ENCODE peak calls at places on chromosomes 4 and X, in seven cellular contexts. F is heart right ventricle, M is fibroblast of pulmonary artery, H is cardiac fibroblast, Q is cardiac muscle cell, G is DMS53, K is COLO829. D is an unnamed sample.

GRCh38 chr4:7863911-7864681 is 75.6 kb downstream of the AFAP1 start:
- DNase-seq in F (no peak), Q (no peak), M (no peak), K (no peak), H (no peak), G (no peak), D (no peak)

GRCh38 chr4:38396845-38397547 is 267.0 kb upstream of the KLF3 start:
- DNase-seq in G (no peak), M (no peak), F (no peak), K (no peak), Q (peak), H (no peak), D (no peak)

GRCh38 chr4:53781614-53782467 is 190.6 kb upstream of the LNX1 start:
- DNase-seq in H (no peak), Q (no peak), G (peak), K (no peak), M (no peak), F (no peak), D (no peak)

GRCh38 chrX:109936114-109936513 is 66.8 kb upstream of the TMEM164 start:
- DNase-seq in Q (no peak), G (no peak), M (peak), K (no peak), F (no peak), H (peak), D (no peak)

GRCh38 chr4:3346146-3346545 is 53.3 kb downstream of the RGS12 start:
- DNase-seq in G (peak), K (peak), Q (peak), F (no peak), H (peak), M (peak), D (no peak)

GRCh38 chr4:4415107-4415805 is 28.4 kb downstream of the NSG1 start:
- DNase-seq in H (no peak), G (no peak), F (no peak), Q (no peak), K (no peak), M (no peak), D (no peak)

GRCh38 chrX:105173071-105173470 is 47.4 kb downstream of the TEX13A start:
- DNase-seq in H (no peak), K (no peak), G (no peak), M (no peak), Q (no peak), F (no peak), D (no peak)

GRCh38 chr4:120709986-120710385 is 212.5 kb downstream of the PRDM5 start:
- DNase-seq in G (no peak), H (peak), M (peak), K (no peak), F (no peak), Q (no peak), D (no peak)

GRCh38 chrX:107716816-107717700 is 58.5 kb downstream of the TSC22D3 start:
- DNase-seq in H (peak), F (peak), G (peak), M (peak), Q (peak), K (peak), D (peak)

GRCh38 chr4:43339435-43339834 is 446.9 kb downstream of the GRXCR1 start:
- DNase-seq in G (no peak), H (peak), Q (no peak), F (no peak), K (no peak), M (peak), D (no peak)

GRCh38 chr4:43496602-43497001 is 604.1 kb downstream of the GRXCR1 start:
- DNase-seq in M (no peak), G (no peak), H (no peak), K (no peak), F (no peak), Q (no peak), D (no peak)

GRCh38 chrX:31201503-31201902 is 129.7 kb upstream of the FTHL17 start:
- DNase-seq in K (no peak), M (no peak), Q (no peak), H (no peak), F (no peak), G (no peak), D (no peak)

GRCh38 chr4:174714393-174715211 is 114.4 kb downstream of the GLRA3 start:
- DNase-seq in K (peak), Q (peak), M (peak), H (peak), F (no peak), G (peak), D (no peak)

GRCh38 chr4:117847849-117848248 is 186.4 kb upstream of the NDST3 start:
- DNase-seq in H (no peak), K (no peak), M (no peak), G (no peak), Q (no peak), F (no peak), D (no peak)

GRCh38 chr4:8538703-8539567 is 41.3 kb upstream of the GPR78 start:
- DNase-seq in K (no peak), H (no peak), Q (no peak), M (peak), F (no peak), G (peak), D (no peak)

GRCh38 chrX:131046596-131046995 is 11.6 kb upstream of the ARHGAP36 start:
- DNase-seq in G (no peak), K (no peak), H (no peak), F (no peak), Q (no peak), M (no peak), D (no peak)

GRCh38 chrX:10722804-10723364 is 102.5 kb upstream of the MID1 start:
- DNase-seq in K (peak), M (peak), Q (peak), H (peak), G (peak), F (no peak), D (peak)

GRCh38 chr4:6520978-6521377 is 48.6 kb upstream of the PPP2R2C start:
- DNase-seq in K (no peak), F (no peak), Q (no peak), H (no peak), M (no peak), G (no peak), D (no peak)

GRCh38 chr4:121408-122084 is 2.8 kb upstream of the ZNF718 start:
- DNase-seq in K (no peak), F (no peak), H (no peak), Q (no peak), M (no peak), G (no peak), D (no peak)

GRCh38 chrX:131059231-131059630 is 1.1 kb downstream of the ARHGAP36 start:
- DNase-seq in G (no peak), K (no peak), F (no peak), Q (no peak), M (no peak), H (no peak), D (no peak)

GRCh38 chr4:95317124-95317820 is 231.5 kb downstream of the UNC5C start:
- DNase-seq in K (no peak), G (no peak), H (no peak), M (no peak), F (no peak), Q (peak), D (no peak)